ENCODE peak calls at places on chromosome X, in nine cellular contexts. One of them, this sample, is unnamed.

GRCh38 chrX:12975670-12975965 is 708 bp downstream of the TMSB4X start:
- DNase-seq in mesendoderm: no peak
- DNase-seq in thoracic aorta: no peak
- DNase-seq in effector memory CD4-positive, alpha-beta T cell: no peak
- DNase-seq in stomach: no peak
- DNase-seq in pancreas: peak; percentile 48
- DNase-seq in fibroblast of mammary gland: no peak
- DNase-seq in astrocyte of the spinal cord: no peak
- DNase-seq in PC-3: peak; percentile 23
- DNase-seq in this sample: no peak

GRCh38 chrX:70422886-70423336 is at the start of gene GDPD2:
- DNase-seq in mesendoderm: peak; percentile 94
- DNase-seq in thoracic aorta: no peak
- DNase-seq in effector memory CD4-positive, alpha-beta T cell: no peak
- DNase-seq in stomach: peak; percentile 39
- DNase-seq in pancreas: no peak
- DNase-seq in fibroblast of mammary gland: peak; percentile 7
- DNase-seq in astrocyte of the spinal cord: peak; percentile 29
- DNase-seq in PC-3: peak; percentile 54
- DNase-seq in this sample: no peak

GRCh38 chrX:127038065-127038464 is 218.5 kb downstream of the PRR32 start:
- DNase-seq in mesendoderm: peak; percentile 9
- DNase-seq in thoracic aorta: no peak
- DNase-seq in effector memory CD4-positive, alpha-beta T cell: no peak
- DNase-seq in stomach: no peak
- DNase-seq in pancreas: no peak
- DNase-seq in fibroblast of mammary gland: no peak
- DNase-seq in astrocyte of the spinal cord: no peak
- DNase-seq in PC-3: peak; percentile 6
- DNase-seq in this sample: no peak

GRCh38 chrX:20595928-20596550 is 329.3 kb upstream of the RPS6KA3 start:
- DNase-seq in mesendoderm: peak; percentile 1
- DNase-seq in thoracic aorta: no peak
- DNase-seq in effector memory CD4-positive, alpha-beta T cell: no peak
- DNase-seq in stomach: no peak
- DNase-seq in pancreas: no peak
- DNase-seq in fibroblast of mammary gland: peak; percentile 81
- DNase-seq in astrocyte of the spinal cord: no peak
- DNase-seq in PC-3: peak; percentile 72
- DNase-seq in this sample: no peak

GRCh38 chrX:102043380-102043779 is 82.1 kb upstream of the TCEAL2 start:
- DNase-seq in mesendoderm: no peak
- DNase-seq in thoracic aorta: no peak
- DNase-seq in effector memory CD4-positive, alpha-beta T cell: no peak
- DNase-seq in stomach: no peak
- DNase-seq in pancreas: no peak
- DNase-seq in fibroblast of mammary gland: no peak
- DNase-seq in astrocyte of the spinal cord: no peak
- DNase-seq in PC-3: no peak
- DNase-seq in this sample: no peak

GRCh38 chrX:48714573-48714972 is 18.0 kb downstream of the SUV39H1 start:
- DNase-seq in mesendoderm: no peak
- DNase-seq in thoracic aorta: no peak
- DNase-seq in effector memory CD4-positive, alpha-beta T cell: no peak
- DNase-seq in stomach: no peak
- DNase-seq in pancreas: no peak
- DNase-seq in fibroblast of mammary gland: peak; percentile 54
- DNase-seq in astrocyte of the spinal cord: no peak
- DNase-seq in PC-3: peak; percentile 4
- DNase-seq in this sample: no peak

GRCh38 chrX:133413218-133413925 is 1.9 kb downstream of the GPC4 start:
- DNase-seq in mesendoderm: no peak
- DNase-seq in thoracic aorta: no peak
- DNase-seq in effector memory CD4-positive, alpha-beta T cell: no peak
- DNase-seq in stomach: no peak
- DNase-seq in pancreas: peak; percentile 37
- DNase-seq in fibroblast of mammary gland: no peak
- DNase-seq in astrocyte of the spinal cord: no peak
- DNase-seq in PC-3: no peak
- DNase-seq in this sample: no peak

GRCh38 chrX:49844622-49845021 is 15.5 kb downstream of the PAGE4 start:
- DNase-seq in mesendoderm: no peak
- DNase-seq in thoracic aorta: no peak
- DNase-seq in effector memory CD4-positive, alpha-beta T cell: no peak
- DNase-seq in stomach: no peak
- DNase-seq in pancreas: no peak
- DNase-seq in fibroblast of mammary gland: no peak
- DNase-seq in astrocyte of the spinal cord: no peak
- DNase-seq in PC-3: no peak
- DNase-seq in this sample: no peak

GRCh38 chrX:44400588-44400987 is 57.1 kb upstream of the EFHC2 start:
- DNase-seq in mesendoderm: no peak
- DNase-seq in thoracic aorta: no peak
- DNase-seq in effector memory CD4-positive, alpha-beta T cell: no peak
- DNase-seq in stomach: no peak
- DNase-seq in pancreas: no peak
- DNase-seq in fibroblast of mammary gland: peak; percentile 96
- DNase-seq in astrocyte of the spinal cord: peak; percentile 89
- DNase-seq in PC-3: peak; percentile 95
- DNase-seq in this sample: peak; percentile 71

GRCh38 chrX:29841750-29842149 is 373.6 kb upstream of the MAGEB2 start:
- DNase-seq in mesendoderm: peak; percentile 47
- DNase-seq in thoracic aorta: no peak
- DNase-seq in effector memory CD4-positive, alpha-beta T cell: no peak
- DNase-seq in stomach: no peak
- DNase-seq in pancreas: no peak
- DNase-seq in fibroblast of mammary gland: peak; percentile 8
- DNase-seq in astrocyte of the spinal cord: no peak
- DNase-seq in PC-3: no peak
- DNase-seq in this sample: no peak

GRCh38 chrX:56794831-56795230 is 65.8 kb downstream of the NBDY start:
- DNase-seq in mesendoderm: no peak
- DNase-seq in thoracic aorta: no peak
- DNase-seq in effector memory CD4-positive, alpha-beta T cell: no peak
- DNase-seq in stomach: peak; percentile 1
- DNase-seq in pancreas: no peak
- DNase-seq in fibroblast of mammary gland: no peak
- DNase-seq in astrocyte of the spinal cord: no peak
- DNase-seq in PC-3: no peak
- DNase-seq in this sample: no peak

GRCh38 chrX:131970347-131970746 is 52.8 kb upstream of the STK26 start:
- DNase-seq in mesendoderm: no peak
- DNase-seq in thoracic aorta: no peak
- DNase-seq in effector memory CD4-positive, alpha-beta T cell: no peak
- DNase-seq in stomach: no peak
- DNase-seq in pancreas: no peak
- DNase-seq in fibroblast of mammary gland: no peak
- DNase-seq in astrocyte of the spinal cord: no peak
- DNase-seq in PC-3: no peak
- DNase-seq in this sample: no peak

GRCh38 chrX:100850317-100850716 is 23.8 kb downstream of the NOX1 start:
- DNase-seq in mesendoderm: no peak
- DNase-seq in thoracic aorta: no peak
- DNase-seq in effector memory CD4-positive, alpha-beta T cell: no peak
- DNase-seq in stomach: no peak
- DNase-seq in pancreas: no peak
- DNase-seq in fibroblast of mammary gland: no peak
- DNase-seq in astrocyte of the spinal cord: no peak
- DNase-seq in PC-3: no peak
- DNase-seq in this sample: no peak

GRCh38 chrX:11336201-11336600 is 43.0 kb downstream of the AMELX start:
- DNase-seq in mesendoderm: no peak
- DNase-seq in thoracic aorta: no peak
- DNase-seq in effector memory CD4-positive, alpha-beta T cell: no peak
- DNase-seq in stomach: no peak
- DNase-seq in pancreas: no peak
- DNase-seq in fibroblast of mammary gland: no peak
- DNase-seq in astrocyte of the spinal cord: no peak
- DNase-seq in PC-3: no peak
- DNase-seq in this sample: no peak

GRCh38 chrX:33465137-33465536 is 253.8 kb upstream of the DMD start:
- DNase-seq in mesendoderm: peak; percentile 1
- DNase-seq in thoracic aorta: no peak
- DNase-seq in effector memory CD4-positive, alpha-beta T cell: no peak
- DNase-seq in stomach: no peak
- DNase-seq in pancreas: no peak
- DNase-seq in fibroblast of mammary gland: peak; percentile 0
- DNase-seq in astrocyte of the spinal cord: no peak
- DNase-seq in PC-3: no peak
- DNase-seq in this sample: no peak

GRCh38 chrX:30635630-30636029 is 17.6 kb upstream of the GK start:
- DNase-seq in mesendoderm: no peak
- DNase-seq in thoracic aorta: no peak
- DNase-seq in effector memory CD4-positive, alpha-beta T cell: no peak
- DNase-seq in stomach: no peak
- DNase-seq in pancreas: no peak
- DNase-seq in fibroblast of mammary gland: no peak
- DNase-seq in astrocyte of the spinal cord: no peak
- DNase-seq in PC-3: peak; percentile 51
- DNase-seq in this sample: no peak

GRCh38 chrX:11461181-11462001 is 168.2 kb downstream of the AMELX start:
- DNase-seq in mesendoderm: no peak
- DNase-seq in thoracic aorta: no peak
- DNase-seq in effector memory CD4-positive, alpha-beta T cell: no peak
- DNase-seq in stomach: no peak
- DNase-seq in pancreas: no peak
- DNase-seq in fibroblast of mammary gland: peak; percentile 55
- DNase-seq in astrocyte of the spinal cord: no peak
- DNase-seq in PC-3: no peak
- DNase-seq in this sample: no peak

GRCh38 chrX:40975951-40976350 is 109.3 kb upstream of the USP9X start:
- DNase-seq in mesendoderm: no peak
- DNase-seq in thoracic aorta: no peak
- DNase-seq in effector memory CD4-positive, alpha-beta T cell: no peak
- DNase-seq in stomach: no peak
- DNase-seq in pancreas: no peak
- DNase-seq in fibroblast of mammary gland: no peak
- DNase-seq in astrocyte of the spinal cord: no peak
- DNase-seq in PC-3: peak; percentile 34
- DNase-seq in this sample: no peak

GRCh38 chrX:56804867-56805266 is 75.8 kb downstream of the NBDY start:
- DNase-seq in mesendoderm: no peak
- DNase-seq in thoracic aorta: no peak
- DNase-seq in effector memory CD4-positive, alpha-beta T cell: no peak
- DNase-seq in stomach: no peak
- DNase-seq in pancreas: no peak
- DNase-seq in fibroblast of mammary gland: no peak
- DNase-seq in astrocyte of the spinal cord: no peak
- DNase-seq in PC-3: no peak
- DNase-seq in this sample: no peak

DNA sequence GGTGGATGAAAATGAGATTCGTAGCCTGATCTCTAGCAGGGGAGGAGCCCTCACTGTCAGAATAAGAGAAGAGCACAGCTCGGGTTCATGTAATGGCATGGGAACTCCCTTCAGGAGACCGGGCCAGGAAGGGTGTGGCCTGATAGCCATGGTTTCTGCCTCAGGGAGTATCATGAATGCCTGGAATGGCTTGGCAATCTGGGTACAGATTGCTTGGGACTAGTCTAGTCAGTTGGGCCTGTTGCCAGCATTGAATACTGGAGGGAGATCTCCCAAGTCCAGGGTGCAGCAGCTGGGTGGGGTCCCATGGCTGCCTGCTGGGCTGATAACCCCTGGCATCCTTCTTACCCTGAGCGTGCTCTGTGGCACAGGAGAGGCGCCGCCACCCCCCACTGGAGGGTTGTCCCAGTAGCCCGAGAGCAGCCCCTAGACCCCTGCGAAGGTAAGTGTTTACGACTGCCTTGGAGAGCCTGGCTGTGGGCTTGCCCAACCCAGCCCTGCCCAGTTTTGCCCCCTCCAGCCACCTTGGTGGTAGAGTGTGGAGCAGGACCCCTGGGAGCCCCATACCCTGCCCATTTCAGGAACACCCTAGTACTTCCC is 298.8 kb downstream of the TEX13A start:
- DNase-seq in mesendoderm: peak; percentile 0
- DNase-seq in thoracic aorta: no peak
- DNase-seq in effector memory CD4-positive, alpha-beta T cell: no peak
- DNase-seq in stomach: no peak
- DNase-seq in pancreas: peak; percentile 28
- DNase-seq in fibroblast of mammary gland: no peak
- DNase-seq in astrocyte of the spinal cord: no peak
- DNase-seq in PC-3: peak; percentile 24
- DNase-seq in this sample: no peak
- H3K4me3 ChIP-seq in mesendoderm: no peak overlapping the region
- H3K4me3 ChIP-seq in thoracic aorta: no peak overlapping the region
- H3K4me3 ChIP-seq in effector memory CD4-positive, alpha-beta T cell: no peak overlapping the region
- H3K4me3 ChIP-seq in stomach: no peak overlapping the region
- H3K4me3 ChIP-seq in pancreas: no peak overlapping the region
- H3K4me3 ChIP-seq in fibroblast of mammary gland: no peak overlapping the region
- H3K4me3 ChIP-seq in astrocyte of the spinal cord: no peak overlapping the region
- H3K4me3 ChIP-seq in PC-3: no peak overlapping the region
- H3K4me3 ChIP-seq in this sample: no peak overlapping the region

DNA sequence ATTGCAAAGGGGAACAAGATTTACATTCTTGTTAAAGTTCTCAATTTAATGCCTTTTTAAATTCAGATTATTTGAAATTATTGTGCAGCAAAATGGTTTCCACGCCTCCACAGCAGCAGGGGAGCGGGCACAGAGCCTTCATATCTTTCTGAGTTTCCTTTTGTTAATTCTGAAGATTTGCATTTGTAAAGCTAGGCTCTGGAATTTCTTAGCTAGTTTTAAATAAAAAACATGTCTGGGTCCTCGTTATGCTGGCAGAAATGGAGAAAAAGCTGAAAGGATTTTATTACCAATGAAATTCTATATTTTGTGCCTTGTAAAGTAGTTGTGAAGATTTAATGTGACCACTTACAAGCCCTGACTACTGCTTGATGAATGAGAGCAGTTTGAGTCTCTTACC is 40.8 kb upstream of the MAGED1 start:
- DNase-seq in mesendoderm: peak; percentile 28
- DNase-seq in thoracic aorta: no peak
- DNase-seq in effector memory CD4-positive, alpha-beta T cell: no peak
- DNase-seq in stomach: no peak
- DNase-seq in pancreas: no peak
- DNase-seq in fibroblast of mammary gland: no peak
- DNase-seq in astrocyte of the spinal cord: no peak
- DNase-seq in PC-3: no peak
- DNase-seq in this sample: no peak
- H3K4me3 ChIP-seq in mesendoderm: no peak overlapping the region
- H3K4me3 ChIP-seq in thoracic aorta: no peak overlapping the region
- H3K4me3 ChIP-seq in effector memory CD4-positive, alpha-beta T cell: no peak overlapping the region
- H3K4me3 ChIP-seq in stomach: no peak overlapping the region
- H3K4me3 ChIP-seq in pancreas: no peak overlapping the region
- H3K4me3 ChIP-seq in fibroblast of mammary gland: no peak overlapping the region
- H3K4me3 ChIP-seq in astrocyte of the spinal cord: no peak overlapping the region
- H3K4me3 ChIP-seq in PC-3: no peak overlapping the region
- H3K4me3 ChIP-seq in this sample: no peak overlapping the region

GRCh38 chrX:7067266-7067665 is 80.2 kb upstream of the STS start:
- DNase-seq in mesendoderm: no peak
- DNase-seq in thoracic aorta: no peak
- DNase-seq in effector memory CD4-positive, alpha-beta T cell: no peak
- DNase-seq in stomach: no peak
- DNase-seq in pancreas: no peak
- DNase-seq in fibroblast of mammary gland: no peak
- DNase-seq in astrocyte of the spinal cord: no peak
- DNase-seq in PC-3: no peak
- DNase-seq in this sample: no peak
- H3K4me3 ChIP-seq in mesendoderm: no peak overlapping the region
- H3K4me3 ChIP-seq in thoracic aorta: no peak overlapping the region
- H3K4me3 ChIP-seq in effector memory CD4-positive, alpha-beta T cell: no peak overlapping the region
- H3K4me3 ChIP-seq in stomach: no peak overlapping the region
- H3K4me3 ChIP-seq in pancreas: no peak overlapping the region
- H3K4me3 ChIP-seq in fibroblast of mammary gland: no peak overlapping the region
- H3K4me3 ChIP-seq in astrocyte of the spinal cord: no peak overlapping the region
- H3K4me3 ChIP-seq in PC-3: no peak overlapping the region
- H3K4me3 ChIP-seq in this sample: no peak overlapping the region

GRCh38 chrX:68894142-68894512 is 65.3 kb downstream of the EFNB1 start:
- DNase-seq in mesendoderm: no peak
- DNase-seq in thoracic aorta: no peak
- DNase-seq in effector memory CD4-positive, alpha-beta T cell: no peak
- DNase-seq in stomach: no peak
- DNase-seq in pancreas: no peak
- DNase-seq in fibroblast of mammary gland: no peak
- DNase-seq in astrocyte of the spinal cord: no peak
- DNase-seq in PC-3: no peak
- DNase-seq in this sample: no peak
- H3K4me3 ChIP-seq in mesendoderm: no peak overlapping the region
- H3K4me3 ChIP-seq in thoracic aorta: peak overlapping the region; percentile 56
- H3K4me3 ChIP-seq in effector memory CD4-positive, alpha-beta T cell: no peak overlapping the region
- H3K4me3 ChIP-seq in stomach: peak overlapping the region; percentile 11
- H3K4me3 ChIP-seq in pancreas: no peak overlapping the region
- H3K4me3 ChIP-seq in fibroblast of mammary gland: no peak overlapping the region
- H3K4me3 ChIP-seq in astrocyte of the spinal cord: no peak overlapping the region
- H3K4me3 ChIP-seq in PC-3: no peak overlapping the region
- H3K4me3 ChIP-seq in this sample: no peak overlapping the region

This sample was measured in AG04449.